ENCODE peak calls at places on chromosome 19, in six cellular contexts. W, X, A, L, F and Y are unnamed samples.

GRCh38 chr19:8052464-8052859 is at the start of gene CCL25:
- DNase-seq in W (no peak), X (no peak), A (no peak), L (no peak), F (no peak), Y (no peak)

GRCh38 chr19:5154129-5154798 is 185.4 kb downstream of the KDM4B start:
- DNase-seq in W (peak), X (peak), A (no peak), L (no peak), F (no peak), Y (no peak)

GRCh38 chr19:41843371-41843770 is 1.1 kb downstream of the LYPD4 start:
- DNase-seq in W (no peak), X (no peak), A (no peak), L (no peak), F (no peak), Y (no peak)

GRCh38 chr19:5141278-5141925 is 172.5 kb downstream of the KDM4B start:
- DNase-seq in W (no peak), X (peak), A (no peak), L (no peak), F (no peak), Y (no peak)

GRCh38 chr19:38006361-38007045 is 99.5 kb downstream of the SIPA1L3 start:
- DNase-seq in W (no peak), X (no peak), A (no peak), L (no peak), F (no peak), Y (no peak)

GRCh38 chr19:13537454-13537853 is 31.2 kb upstream of the CACNA1A start:
- DNase-seq in W (no peak), X (no peak), A (no peak), L (no peak), F (no peak), Y (no peak)

GRCh38 chr19:2517881-2518601 is 42.1 kb downstream of the GADD45B start:
- DNase-seq in W (no peak), X (peak), A (no peak), L (no peak), F (no peak), Y (no peak)

GRCh38 chr19:51327066-51327985 is 14.6 kb downstream of the VSIG10L start:
- DNase-seq in W (no peak), X (peak), A (peak), L (no peak), F (peak), Y (no peak)

GRCh38 chr19:49679832-49680472 is 2.9 kb downstream of the PRMT1 start:
- DNase-seq in W (no peak), X (no peak), A (no peak), L (no peak), F (no peak), Y (no peak)

GRCh38 chr19:415292-415691 is 6.3 kb upstream of the C2CD4C start:
- DNase-seq in W (no peak), X (no peak), A (no peak), L (no peak), F (no peak), Y (no peak)

GRCh38 chr19:31625056-31625455 is 275.8 kb upstream of the TSHZ3 start:
- DNase-seq in W (no peak), X (no peak), A (no peak), L (no peak), F (no peak), Y (no peak)

GRCh38 chr19:6374179-6374709 is 1.5 kb downstream of the PSPN start:
- DNase-seq in W (no peak), X (no peak), A (peak), L (no peak), F (no peak), Y (no peak)

GRCh38 chr19:532578-533484 is 1.3 kb downstream of the CDC34 start:
- DNase-seq in W (no peak), X (peak), A (peak), L (no peak), F (peak), Y (no peak)

DNA sequence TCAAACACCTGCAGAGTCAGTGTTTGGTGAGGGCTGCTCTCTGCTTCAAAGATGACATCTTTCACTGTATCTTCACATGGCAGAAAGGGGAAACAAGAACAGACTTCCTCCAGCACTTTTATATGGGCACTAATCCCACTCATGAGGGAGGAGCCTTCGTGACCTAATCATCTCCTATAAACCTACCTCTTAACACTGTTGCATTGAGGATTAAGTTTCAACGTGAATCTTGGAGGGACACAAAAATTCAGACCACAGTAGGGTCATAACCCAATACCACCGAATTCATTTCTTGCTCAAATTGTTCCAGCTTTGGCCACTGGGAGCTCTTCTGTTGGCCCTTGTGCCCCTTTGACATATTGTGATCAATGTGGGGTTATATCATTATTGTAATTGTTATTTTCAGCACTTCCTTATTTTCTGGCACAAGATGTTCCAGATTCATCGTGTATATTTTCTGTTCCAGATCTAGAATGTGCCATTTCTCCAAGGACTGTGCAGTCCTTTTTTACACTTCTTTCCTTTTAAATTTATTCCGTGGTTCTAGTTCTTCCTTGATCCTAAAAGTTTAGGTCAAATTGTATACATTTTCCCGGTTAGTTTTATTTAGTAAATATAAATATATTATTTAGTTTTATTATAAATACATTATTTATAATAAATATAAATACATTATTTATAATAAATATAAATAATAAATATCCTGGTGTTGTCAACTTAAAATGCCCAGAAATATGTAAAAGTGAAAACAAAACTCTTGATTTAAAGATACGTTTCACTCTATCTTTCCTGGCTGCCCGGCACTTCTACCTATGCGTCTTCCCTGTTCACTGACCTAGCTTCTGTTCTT is 35.5 kb upstream of the IGFL4 start:
- DNase-seq in W (no peak), X (no peak), A (no peak), L (no peak), F (no peak), Y (no peak)
- TF ChIP-seq CTCF in W (no peak), X (no peak), A (no peak), L (no peak), F (no peak), Y (no peak)

GRCh38 chr19:33928458-33928950 is 131.8 kb downstream of the KCTD15 start:
- DNase-seq in W (no peak), X (no peak), A (no peak), L (no peak), F (no peak), Y (no peak)
- TF ChIP-seq CTCF in W (no peak), X (no peak), A (no peak), L (no peak), F (no peak), Y (no peak)

GRCh38 chr19:16527971-16528521 is 14.2 kb downstream of the CHERP start:
- DNase-seq in W (no peak), X (peak), A (no peak), L (no peak), F (no peak), Y (no peak)
- TF ChIP-seq CTCF in W (peak), X (peak), A (peak), L (peak), F (peak), Y (peak)

GRCh38 chr19:18377026-18377425 is 8.9 kb upstream of the GDF15 start:
- DNase-seq in W (no peak), X (no peak), A (no peak), L (peak), F (no peak), Y (no peak)
- TF ChIP-seq CTCF in W (no peak), X (no peak), A (no peak), L (no peak), F (no peak), Y (no peak)

DNA sequence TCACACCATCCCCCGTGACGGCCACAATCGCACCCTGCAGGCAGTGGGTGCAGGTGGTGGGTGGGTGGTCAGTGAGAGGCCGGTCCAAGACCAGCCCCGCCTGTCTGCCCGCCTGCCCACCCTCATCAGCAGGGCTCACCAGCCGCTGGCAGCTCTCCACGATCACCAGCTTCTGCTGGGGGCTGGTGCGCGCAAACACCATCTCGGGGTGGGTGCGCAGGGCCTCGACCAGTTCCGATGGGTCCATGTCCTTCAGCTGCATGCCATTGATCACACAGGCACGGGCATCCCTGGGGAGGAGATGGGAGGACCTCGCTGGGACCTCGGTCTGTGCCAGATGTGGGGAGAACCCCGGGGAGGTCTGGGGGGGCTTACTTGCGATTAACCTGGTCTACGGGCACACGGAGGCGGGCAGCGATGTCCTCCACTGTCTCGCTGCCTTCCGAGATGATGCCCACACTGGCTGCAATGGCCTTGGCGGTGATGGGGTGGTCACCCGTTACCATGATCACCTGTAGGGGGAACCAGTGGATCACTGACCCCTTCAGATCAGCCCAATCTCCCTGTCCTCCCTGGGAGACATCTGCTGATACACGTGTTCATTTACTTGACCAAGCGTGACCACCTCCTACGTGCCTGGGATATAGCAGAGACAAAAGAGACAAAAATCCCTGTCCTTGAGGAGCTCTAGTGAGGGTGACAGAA is 8.0 kb downstream of the ATP4A start:
- DNase-seq in W (no peak), X (peak), A (no peak), L (no peak), F (no peak), Y (no peak)
- TF ChIP-seq CTCF in W (no peak), X (peak), A (peak), L (peak), F (no peak), Y (peak)

GRCh38 chr19:30388327-30388726 is 16.1 kb downstream of the ZNF536 start:
- DNase-seq in W (no peak), X (no peak), A (no peak), L (no peak), F (no peak), Y (no peak)

GRCh38 chr19:30391052-30391451 is 18.9 kb downstream of the ZNF536 start:
- DNase-seq in W (no peak), X (no peak), A (no peak), L (no peak), F (no peak), Y (no peak)

GRCh38 chr19:30391554-30392551 is 19.7 kb downstream of the ZNF536 start:
- DNase-seq in W (no peak), X (no peak), A (no peak), L (no peak), F (no peak), Y (no peak)

GRCh38 chr19:30388819-30389218 is 16.6 kb downstream of the ZNF536 start:
- DNase-seq in W (no peak), X (no peak), A (no peak), L (no peak), F (no peak), Y (no peak)

GRCh38 chr19:30390356-30390988 is 18.3 kb downstream of the ZNF536 start:
- DNase-seq in W (no peak), X (no peak), A (no peak), L (no peak), F (no peak), Y (no peak)
- TF ChIP-seq CTCF in W (no peak), X (no peak), A (no peak), L (no peak), F (no peak), Y (no peak)

GRCh38 chr19:40804783-40805242 is 5.8 kb downstream of the EGLN2 start:
- DNase-seq in W (no peak), X (no peak), A (no peak), L (no peak), F (no peak), Y (no peak)
- TF ChIP-seq CTCF in W (peak), X (peak), A (no peak), L (no peak), F (no peak), Y (no peak)